ENCODE peak calls at places on chromosomes 13 and 19, in five cellular contexts. One of them, this sample, is unnamed.

GRCh38 chr19:48443731-48444128 is 2.1 kb upstream of the GRWD1 start:
- DNase-seq in hepatocyte: no peak
- DNase-seq in MM.1S: no peak
- DNase-seq in heart right ventricle: no peak
- DNase-seq in transverse colon: no peak
- DNase-seq in this sample: no peak

GRCh38 chr19:51333836-51334460 is 8.0 kb downstream of the VSIG10L start:
- DNase-seq in MM.1S: no peak
- DNase-seq in transverse colon: no peak
- DNase-seq in heart right ventricle: no peak
- DNase-seq in hepatocyte: no peak
- DNase-seq in this sample: no peak

GRCh38 chr13:76735641-76736040 is 150.6 kb downstream of the KCTD12 start:
- DNase-seq in MM.1S: no peak
- DNase-seq in heart right ventricle: no peak
- DNase-seq in hepatocyte: no peak
- DNase-seq in transverse colon: no peak
- DNase-seq in this sample: no peak

GRCh38 chr13:45662122-45662521 is 40.0 kb upstream of the CBY2 start:
- DNase-seq in MM.1S: no peak
- DNase-seq in heart right ventricle: no peak
- DNase-seq in transverse colon: no peak
- DNase-seq in hepatocyte: no peak
- DNase-seq in this sample: no peak

GRCh38 chr19:13731147-13731964 is 33.0 kb upstream of the MRI1 start:
- DNase-seq in MM.1S: peak; percentile 94
- DNase-seq in heart right ventricle: peak; percentile 97
- DNase-seq in transverse colon: peak; percentile 98
- DNase-seq in hepatocyte: peak; percentile 98
- DNase-seq in this sample: peak; percentile 98

GRCh38 chr13:63393112-63393511 is 1977.5 kb upstream of the PCDH20 start:
- DNase-seq in MM.1S: no peak
- DNase-seq in transverse colon: no peak
- DNase-seq in hepatocyte: no peak
- DNase-seq in heart right ventricle: no peak
- DNase-seq in this sample: no peak

GRCh38 chr13:26602783-26603182 is 45.3 kb downstream of the WASF3 start:
- DNase-seq in transverse colon: no peak
- DNase-seq in MM.1S: no peak
- DNase-seq in hepatocyte: no peak
- DNase-seq in heart right ventricle: no peak
- DNase-seq in this sample: no peak

GRCh38 chr19:38388310-38389100 is at the start of gene SPRED3:
- DNase-seq in heart right ventricle: peak; percentile 23
- DNase-seq in hepatocyte: peak; percentile 77
- DNase-seq in transverse colon: no peak
- DNase-seq in MM.1S: no peak
- DNase-seq in this sample: no peak

GRCh38 chr13:113489549-113490495 is 689 bp downstream of the DCUN1D2 start:
- DNase-seq in transverse colon: peak; percentile 39
- DNase-seq in hepatocyte: peak; percentile 69
- DNase-seq in MM.1S: peak; percentile 52
- DNase-seq in heart right ventricle: no peak
- DNase-seq in this sample: peak; percentile 37

GRCh38 chr19:10395853-10396355 is 7.4 kb downstream of the CDC37 start:
- DNase-seq in transverse colon: no peak
- DNase-seq in hepatocyte: no peak
- DNase-seq in MM.1S: no peak
- DNase-seq in heart right ventricle: no peak
- DNase-seq in this sample: no peak

GRCh38 chr13:58963321-58963720 is 1200.4 kb downstream of the DIAPH3 start:
- DNase-seq in hepatocyte: no peak
- DNase-seq in heart right ventricle: no peak
- DNase-seq in transverse colon: no peak
- DNase-seq in MM.1S: no peak
- DNase-seq in this sample: no peak

GRCh38 chr19:42563352-42564210 is 31.1 kb downstream of the CEACAM8 start:
- DNase-seq in heart right ventricle: peak; percentile 20
- DNase-seq in transverse colon: peak; percentile 35
- DNase-seq in hepatocyte: peak; percentile 74
- DNase-seq in MM.1S: peak; percentile 40
- DNase-seq in this sample: peak; percentile 40

GRCh38 chr19:49339364-49340068 is 4.3 kb downstream of the CD37 start:
- DNase-seq in transverse colon: peak; percentile 84
- DNase-seq in heart right ventricle: peak; percentile 88
- DNase-seq in MM.1S: no peak
- DNase-seq in hepatocyte: peak; percentile 87
- DNase-seq in this sample: peak; percentile 86

GRCh38 chr13:33561627-33562026 is 256.3 kb upstream of the RFC3 start:
- DNase-seq in hepatocyte: no peak
- DNase-seq in MM.1S: no peak
- DNase-seq in heart right ventricle: no peak
- DNase-seq in transverse colon: no peak
- DNase-seq in this sample: no peak

GRCh38 chr19:6276447-6276846 is 3.3 kb downstream of the MLLT1 start:
- DNase-seq in transverse colon: peak; percentile 56
- DNase-seq in heart right ventricle: peak; percentile 70
- DNase-seq in hepatocyte: peak; percentile 43
- DNase-seq in MM.1S: no peak
- DNase-seq in this sample: peak; percentile 53

GRCh38 chr13:106617561-106617960 is 49.6 kb upstream of the ARGLU1 start:
- DNase-seq in MM.1S: no peak
- DNase-seq in heart right ventricle: no peak
- DNase-seq in hepatocyte: no peak
- DNase-seq in transverse colon: no peak
- DNase-seq in this sample: no peak

GRCh38 chr13:112998506-112999280 is 29.7 kb downstream of the MCF2L start:
- DNase-seq in MM.1S: no peak
- DNase-seq in hepatocyte: no peak
- DNase-seq in heart right ventricle: no peak
- DNase-seq in transverse colon: peak; percentile 40
- DNase-seq in this sample: peak; percentile 77

GRCh38 chr19:41860419-41861097 is 503 bp downstream of the RPS19 start:
- DNase-seq in heart right ventricle: no peak
- DNase-seq in hepatocyte: no peak
- DNase-seq in MM.1S: peak; percentile 33
- DNase-seq in transverse colon: no peak
- DNase-seq in this sample: no peak

GRCh38 chr19:48630289-48631036 is 6.7 kb downstream of the DBP start:
- DNase-seq in hepatocyte: peak; percentile 89
- DNase-seq in transverse colon: peak; percentile 82
- DNase-seq in MM.1S: no peak
- DNase-seq in heart right ventricle: peak; percentile 88
- DNase-seq in this sample: peak; percentile 69

GRCh38 chr13:106061781-106062180 is 473.7 kb downstream of the EFNB2 start:
- DNase-seq in transverse colon: no peak
- DNase-seq in MM.1S: no peak
- DNase-seq in heart right ventricle: no peak
- DNase-seq in hepatocyte: no peak
- DNase-seq in this sample: no peak

GRCh38 chr13:101691326-101691725 is 238.9 kb downstream of the ITGBL1 start:
- DNase-seq in transverse colon: no peak
- DNase-seq in heart right ventricle: no peak
- DNase-seq in MM.1S: no peak
- DNase-seq in hepatocyte: no peak
- DNase-seq in this sample: no peak

GRCh38 chr19:3642987-3643386 is 16.4 kb upstream of the CACTIN start:
- DNase-seq in hepatocyte: no peak
- DNase-seq in heart right ventricle: no peak
- DNase-seq in MM.1S: no peak
- DNase-seq in transverse colon: no peak
- DNase-seq in this sample: no peak

GRCh38 chr19:50203281-50204080 is at the start of gene MYH14:
- DNase-seq in heart right ventricle: peak; percentile 85
- DNase-seq in transverse colon: peak; percentile 93
- DNase-seq in hepatocyte: peak; percentile 96
- DNase-seq in MM.1S: no peak
- DNase-seq in this sample: peak; percentile 91

GRCh38 chr13:36480726-36481485 is 48.6 kb downstream of the CCNA1 start:
- DNase-seq in MM.1S: no peak
- DNase-seq in heart right ventricle: no peak
- DNase-seq in hepatocyte: no peak
- DNase-seq in transverse colon: no peak
- DNase-seq in this sample: no peak

GRCh38 chr19:50477751-50478515 is 1.3 kb upstream of the GARIN5A start:
- DNase-seq in transverse colon: no peak
- DNase-seq in MM.1S: no peak
- DNase-seq in hepatocyte: no peak
- DNase-seq in heart right ventricle: no peak
- DNase-seq in this sample: no peak

GRCh38 chr13:102901056-102901455 is 55.2 kb downstream of the ERCC5 start:
- DNase-seq in heart right ventricle: no peak
- DNase-seq in hepatocyte: peak; percentile 21
- DNase-seq in MM.1S: no peak
- DNase-seq in transverse colon: no peak
- DNase-seq in this sample: no peak

GRCh38 chr19:38862321-38863059 is 12.7 kb upstream of the HNRNPL start:
- DNase-seq in heart right ventricle: no peak
- DNase-seq in MM.1S: no peak
- DNase-seq in transverse colon: peak; percentile 59
- DNase-seq in hepatocyte: peak; percentile 78
- DNase-seq in this sample: peak; percentile 55

GRCh38 chr19:5957132-5957531 is 20.8 kb downstream of the RANBP3 start:
- DNase-seq in hepatocyte: peak; percentile 53
- DNase-seq in heart right ventricle: no peak
- DNase-seq in transverse colon: no peak
- DNase-seq in MM.1S: no peak
- DNase-seq in this sample: no peak

GRCh38 chr19:30165228-30165813 is 206.9 kb upstream of the ZNF536 start:
- DNase-seq in heart right ventricle: no peak
- DNase-seq in hepatocyte: no peak
- DNase-seq in transverse colon: no peak
- DNase-seq in MM.1S: no peak
- DNase-seq in this sample: no peak

GRCh38 chr13:97257800-97258799 is 36.0 kb downstream of the MBNL2 start:
- DNase-seq in MM.1S: peak; percentile 38
- DNase-seq in hepatocyte: peak; percentile 72
- DNase-seq in heart right ventricle: peak; percentile 47
- DNase-seq in transverse colon: no peak
- DNase-seq in this sample: no peak

GRCh38 chr19:8475005-8475404 is 27.4 kb downstream of the PRAM1 start:
- DNase-seq in hepatocyte: no peak
- DNase-seq in transverse colon: no peak
- DNase-seq in MM.1S: no peak
- DNase-seq in heart right ventricle: no peak
- DNase-seq in this sample: no peak
- H3K27ac ChIP-seq in hepatocyte: no peak overlapping the region
- H3K27ac ChIP-seq in transverse colon: no peak overlapping the region
- H3K27ac ChIP-seq in MM.1S: no peak overlapping the region
- H3K27ac ChIP-seq in heart right ventricle: peak overlapping the region; percentile 1
- H3K27ac ChIP-seq in this sample: no peak overlapping the region

GRCh38 chr13:79935121-79935520 is 405.8 kb downstream of the SPRY2 start:
- DNase-seq in transverse colon: no peak
- DNase-seq in hepatocyte: no peak
- DNase-seq in heart right ventricle: no peak
- DNase-seq in MM.1S: no peak
- DNase-seq in this sample: no peak
- H3K27ac ChIP-seq in transverse colon: no peak overlapping the region
- H3K27ac ChIP-seq in hepatocyte: no peak overlapping the region
- H3K27ac ChIP-seq in heart right ventricle: no peak overlapping the region
- H3K27ac ChIP-seq in MM.1S: no peak overlapping the region
- H3K27ac ChIP-seq in this sample: no peak overlapping the region

DNA sequence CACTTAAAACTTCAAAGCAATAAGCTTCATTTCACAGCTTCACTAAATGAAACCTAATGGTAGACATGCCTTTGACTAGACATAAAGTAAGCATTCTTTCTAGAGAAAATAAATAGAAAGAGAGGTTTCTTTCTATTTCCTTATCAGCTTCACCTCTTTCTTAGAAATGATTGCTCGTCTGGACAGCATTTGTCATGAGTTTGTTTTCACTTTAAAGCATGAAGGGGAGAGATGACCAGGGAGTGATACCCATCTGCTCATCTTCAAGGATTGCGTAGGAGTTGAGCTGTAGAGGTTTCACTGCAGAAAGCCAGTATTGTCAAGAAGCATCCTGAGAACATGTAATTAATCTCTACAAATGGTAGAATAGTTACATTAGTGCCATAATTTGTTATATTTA is 61.3 kb downstream of the COL4A2 start:
- DNase-seq in MM.1S: no peak
- DNase-seq in hepatocyte: no peak
- DNase-seq in heart right ventricle: no peak
- DNase-seq in transverse colon: no peak
- DNase-seq in this sample: no peak
- H3K27ac ChIP-seq in MM.1S: no peak overlapping the region
- H3K27ac ChIP-seq in hepatocyte: peak overlapping the region; percentile 21
- H3K27ac ChIP-seq in heart right ventricle: peak overlapping the region; percentile 34
- H3K27ac ChIP-seq in transverse colon: peak overlapping the region; percentile 30
- H3K27ac ChIP-seq in this sample: no peak overlapping the region

DNA sequence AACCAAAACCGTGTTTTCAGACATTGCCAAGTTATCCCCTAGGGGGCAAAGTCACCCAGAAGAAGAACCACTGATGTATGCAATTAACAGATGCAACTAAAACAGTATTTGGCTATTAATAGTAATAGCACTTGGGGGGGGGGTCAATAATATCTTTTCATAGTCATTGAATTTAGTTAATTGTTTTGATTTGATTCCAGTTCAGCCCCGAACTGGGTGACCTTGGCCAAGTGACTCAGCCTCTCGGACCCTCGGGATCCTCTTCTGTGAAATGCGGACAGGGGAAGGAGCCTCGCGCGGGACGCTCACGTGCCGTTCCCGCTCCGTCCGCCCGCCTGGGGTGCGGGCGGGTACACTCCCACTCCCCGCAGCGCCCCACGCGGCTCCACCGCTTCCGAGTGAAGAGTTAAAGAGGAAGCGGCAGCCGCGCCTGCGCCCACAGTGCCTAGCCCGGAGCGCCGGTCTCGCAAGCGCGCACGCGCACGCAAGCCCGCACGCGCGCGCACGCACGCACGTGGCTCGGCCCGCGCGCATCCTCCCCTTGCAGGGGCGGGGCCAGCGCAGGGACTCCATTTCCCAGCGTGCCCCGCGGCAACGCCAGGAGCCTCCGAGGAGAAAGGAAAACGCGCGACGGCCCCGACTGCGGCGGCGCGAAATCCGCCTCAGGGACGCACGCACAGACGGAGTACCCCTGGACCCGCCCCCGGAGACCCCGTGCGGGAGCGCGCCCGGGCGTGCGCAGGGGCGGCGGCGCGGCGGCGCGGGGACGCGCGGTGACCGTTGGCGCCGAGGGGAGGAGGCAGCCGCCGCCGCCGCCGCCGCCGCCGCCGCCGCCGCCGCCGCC is at the start of gene DAZAP1:
- DNase-seq in hepatocyte: peak; percentile 100
- DNase-seq in transverse colon: peak; percentile 100
- DNase-seq in MM.1S: peak; percentile 100
- DNase-seq in heart right ventricle: peak; percentile 100
- DNase-seq in this sample: peak; percentile 99
- H3K27ac ChIP-seq in hepatocyte: peak within 1 kb of the TSS; percentile 99
- H3K27ac ChIP-seq in transverse colon: peak within 1 kb of the TSS; percentile 96
- H3K27ac ChIP-seq in MM.1S: peak within 1 kb of the TSS; percentile 77
- H3K27ac ChIP-seq in heart right ventricle: peak within 1 kb of the TSS; percentile 98
- H3K27ac ChIP-seq in this sample: peak within 1 kb of the TSS; percentile 89

GRCh38 chr19:17305211-17305516 is 508 bp upstream of the MRPL34 start:
- DNase-seq in hepatocyte: no peak
- DNase-seq in transverse colon: no peak
- DNase-seq in heart right ventricle: no peak
- DNase-seq in MM.1S: no peak
- DNase-seq in this sample: no peak
- H3K27ac ChIP-seq in hepatocyte: peak overlapping the region; percentile 1
- H3K27ac ChIP-seq in transverse colon: peak overlapping the region; percentile 96
- H3K27ac ChIP-seq in heart right ventricle: peak overlapping the region; percentile 98
- H3K27ac ChIP-seq in MM.1S: peak overlapping the region; percentile 47
- H3K27ac ChIP-seq in this sample: peak overlapping the region; percentile 93